ENCODE peak calls at places on chromosomes 7 and 10, in five cellular contexts. N is neural crest cell, H is posterior cingulate gyrus, V is HFF-Myc, Y is NCI-H524 treated with DMSO at 0.1 percent for 48 hours. P is an unnamed sample.

GRCh38 chr10:29828978-29829377 is 194.2 kb upstream of the SVIL start:
- DNase-seq in Y (no peak), N (no peak), V (peak), H (no peak), P (no peak)

GRCh38 chr10:119404719-119405504 is 137.6 kb downstream of the RGS10 start:
- DNase-seq in V (no peak), Y (no peak), N (no peak), H (no peak), P (no peak)

GRCh38 chr10:78443900-78444571 is 410.4 kb downstream of the RPS24 start:
- DNase-seq in H (no peak), N (no peak), V (no peak), Y (no peak), P (no peak)

GRCh38 chr10:21176934-21177480 is 279.9 kb upstream of the NEBL start:
- DNase-seq in V (no peak), Y (no peak), N (no peak), H (no peak), P (no peak)

GRCh38 chr10:11528286-11528685 is 83.2 kb downstream of the USP6NL start:
- DNase-seq in H (no peak), V (no peak), Y (no peak), N (no peak), P (no peak)

GRCh38 chr10:95289003-95289920 is 1.5 kb downstream of the PDLIM1 start:
- DNase-seq in V (no peak), H (no peak), N (no peak), Y (no peak), P (no peak)

GRCh38 chr7:68433462-68433861 is 1164.8 kb upstream of the AUTS2 start:
- DNase-seq in N (no peak), V (no peak), H (no peak), Y (no peak), P (no peak)

GRCh38 chr10:75417522-75417927 is 13.9 kb upstream of the LRMDA start:
- DNase-seq in H (no peak), N (no peak), V (no peak), Y (no peak), P (no peak)

GRCh38 chr7:43869898-43870240 is 552 bp upstream of the MRPS24 start:
- DNase-seq in Y (no peak), N (no peak), V (peak), H (no peak), P (no peak)

GRCh38 chr10:121316432-121316831 is 281.8 kb downstream of the FGFR2 start:
- DNase-seq in H (no peak), N (no peak), Y (no peak), V (no peak), P (no peak)

GRCh38 chr7:121945066-121945848 is 72.3 kb downstream of the PTPRZ1 start:
- DNase-seq in N (no peak), V (no peak), H (no peak), Y (no peak), P (no peak)

GRCh38 chr10:31932838-31933237 is 4.2 kb upstream of the ARHGAP12 start:
- DNase-seq in Y (no peak), V (no peak), H (no peak), N (no peak), P (no peak)

GRCh38 chr10:123614888-123615287 is 51.3 kb upstream of the GPR26 start:
- DNase-seq in N (peak), Y (no peak), H (no peak), V (peak), P (peak)

GRCh38 chr7:42348627-42349026 is 111.6 kb upstream of the GLI3 start:
- DNase-seq in V (no peak), Y (no peak), H (no peak), N (no peak), P (no peak)

GRCh38 chr7:135888740-135889139 is 88.4 kb downstream of the MTPN start:
- DNase-seq in V (no peak), H (no peak), Y (no peak), N (no peak), P (no peak)

GRCh38 chr10:12238821-12239220 is 42.8 kb downstream of the CDC123 start:
- DNase-seq in N (no peak), V (no peak), Y (no peak), H (no peak), P (no peak)

GRCh38 chr10:30188567-30189253 is 129.3 kb upstream of the JCAD start:
- DNase-seq in N (no peak), H (no peak), Y (no peak), V (no peak), P (no peak)

GRCh38 chr10:77180794-77181193 is 456.8 kb downstream of the KCNMA1 start:
- DNase-seq in N (no peak), H (no peak), V (no peak), Y (no peak), P (no peak)

GRCh38 chr7:134528749-134529148 is 1.4 kb downstream of the AKR1B10 start:
- DNase-seq in V (no peak), N (no peak), H (no peak), Y (no peak), P (no peak)

GRCh38 chr7:29480456-29480855 is 83.2 kb upstream of the PRR15 start:
- DNase-seq in H (no peak), V (no peak), Y (no peak), N (no peak), P (no peak)

GRCh38 chr7:97149843-97150242 is 32.3 kb downstream of the SDHAF3 start:
- DNase-seq in N (no peak), H (no peak), Y (no peak), V (no peak), P (no peak)

GRCh38 chr10:123287594-123288247 is 133.5 kb downstream of the BUB3 start:
- DNase-seq in N (no peak), H (no peak), Y (no peak), V (no peak), P (peak)

GRCh38 chr7:3984456-3984855 is 683.4 kb downstream of the SDK1 start:
- DNase-seq in H (no peak), N (no peak), Y (no peak), V (no peak), P (no peak)

GRCh38 chr7:50851891-50852290 is 69.2 kb upstream of the GRB10 start:
- DNase-seq in H (no peak), N (no peak), Y (no peak), V (no peak), P (no peak)

GRCh38 chr7:542935-543789 is 23.5 kb upstream of the PDGFA start:
- DNase-seq in H (no peak), N (no peak), V (no peak), Y (no peak), P (no peak)

GRCh38 chr7:130363156-130363847 is 17.0 kb upstream of the CPA1 start:
- DNase-seq in V (peak), H (no peak), N (no peak), Y (no peak), P (no peak)

GRCh38 chr10:5159126-5159525 is 25.8 kb downstream of the AKR1C8 start:
- DNase-seq in Y (no peak), H (no peak), N (no peak), V (no peak), P (no peak)

GRCh38 chr10:113960617-113961260 is 82.9 kb upstream of the ADRB1 start:
- DNase-seq in N (no peak), Y (no peak), V (no peak), H (no peak), P (peak)

GRCh38 chr7:64045301-64046040 is at the start of gene ZNF727:
- DNase-seq in H (peak), V (no peak), Y (no peak), N (no peak), P (no peak)

GRCh38 chr10:74923556-74923955 is 97.2 kb downstream of the KAT6B start:
- DNase-seq in Y (no peak), N (no peak), V (no peak), H (no peak), P (no peak)

GRCh38 chr7:75716992-75717626 is 21.6 kb downstream of the HIP1 start:
- DNase-seq in N (no peak), Y (no peak), H (no peak), V (no peak), P (no peak)

GRCh38 chr7:139543801-139544603 is 20.5 kb downstream of the CLEC2L start:
- DNase-seq in N (no peak), Y (no peak), H (no peak), V (no peak), P (no peak)